ENCODE peak calls at places on chromosomes 6 and 20, in nine cellular contexts. Z is T47D; B is SHP77 treated with DMSO at 0.1 percent for 48 hours; Q is SK-MEL-5; R is nucleus accumbens; S is activated CD4-positive, alpha-beta T cell treated with anti-CD3 and anti-CD28 coated beads, Interleukin-2, amount 50 U/mL, for 48 hours; D is GM12892; G is cardiac muscle cell; M is small intestine. H is an unnamed sample.

GRCh38 chr6:161300823-161301222 is 27.0 kb upstream of the AGPAT4 start:
- DNase-seq in Z (no peak), B (no peak), Q (no peak), R (no peak), S (no peak), D (no peak), G (peak), M (no peak), H (no peak)

GRCh38 chr6:155493694-155494143 is 38.1 kb upstream of the NOX3 start:
- DNase-seq in Z (peak), B (no peak), Q (peak), R (no peak), S (no peak), D (peak), G (peak), M (no peak), H (no peak)

GRCh38 chr6:82263916-82264315 is 16.4 kb upstream of the IBTK start:
- DNase-seq in Z (no peak), B (no peak), Q (no peak), R (no peak), S (no peak), D (no peak), G (no peak), M (no peak), H (no peak)

GRCh38 chr6:17959317-17959716 is 28.1 kb downstream of the KIF13A start:
- DNase-seq in Z (no peak), B (no peak), Q (no peak), R (no peak), S (no peak), D (no peak), G (no peak), M (no peak), H (no peak)

GRCh38 chr6:107730106-107730505 is 94.0 kb downstream of the SCML4 start:
- DNase-seq in Z (no peak), B (no peak), Q (no peak), R (no peak), S (peak), D (no peak), G (no peak), M (peak), H (peak)

GRCh38 chr6:159108438-159108985 is 60.7 kb upstream of the FNDC1 start:
- DNase-seq in Z (no peak), B (no peak), Q (no peak), R (no peak), S (no peak), D (no peak), G (peak), M (no peak), H (no peak)

GRCh38 chr6:159117031-159117430 is 52.2 kb upstream of the FNDC1 start:
- DNase-seq in Z (no peak), B (no peak), Q (no peak), R (no peak), S (no peak), D (no peak), G (peak), M (no peak), H (no peak)

GRCh38 chr20:29874476-29875202 is 1382.8 kb upstream of the DEFB115 start:
- DNase-seq in Z (no peak), B (no peak), Q (no peak), R (no peak), S (no peak), D (no peak), G (no peak), M (no peak), H (no peak)

GRCh38 chr20:6006603-6006949 is 47.3 kb downstream of the LRRN4 start:
- DNase-seq in Z (no peak), B (no peak), Q (no peak), R (no peak), S (no peak), D (no peak), G (no peak), M (no peak), H (no peak)